ENCODE peak calls at places on chromosomes 3 and 15, in eight cellular contexts. Q is uterus, B is foreskin keratinocyte, O is left ventricle myocardium inferior, V is K562, T is tibial nerve, P is A549, A is transverse colon. I is an unnamed sample.

GRCh38 chr3:56119575-56120349 is 348.5 kb downstream of the ERC2 start:
- DNase-seq in Q (peak), B (peak), O (peak), V (no peak), T (peak), P (no peak), A (no peak), I (no peak)

GRCh38 chr15:100966997-100967396 is 47.8 kb downstream of the LRRK1 start:
- DNase-seq in Q (no peak), B (no peak), O (no peak), V (no peak), T (no peak), P (no peak), A (no peak), I (no peak)

GRCh38 chr3:35549690-35550089 is 89.6 kb upstream of the ARPP21 start:
- DNase-seq in Q (no peak), B (no peak), O (no peak), V (no peak), T (no peak), P (no peak), A (no peak), I (no peak)

GRCh38 chr15:84981711-84982300 is at the start of gene PDE8A:
- DNase-seq in Q (no peak), B (peak), O (peak), V (peak), T (no peak), P (peak), A (peak), I (no peak)

GRCh38 chr15:68797157-68797556 is 23.5 kb downstream of the ANP32A start:
- DNase-seq in Q (no peak), B (no peak), O (no peak), V (no peak), T (no peak), P (no peak), A (no peak), I (no peak)

GRCh38 chr15:31405200-31405929 is 78.7 kb downstream of the KLF13 start:
- DNase-seq in Q (no peak), B (no peak), O (no peak), V (no peak), T (no peak), P (no peak), A (no peak), I (no peak)

GRCh38 chr15:26352406-26352805 is 420.5 kb downstream of the GABRB3 start:
- DNase-seq in Q (no peak), B (no peak), O (no peak), V (no peak), T (no peak), P (no peak), A (no peak), I (no peak)

GRCh38 chr3:48215019-48215418 is 8.3 kb upstream of the CAMP start:
- DNase-seq in Q (peak), B (no peak), O (peak), V (no peak), T (peak), P (no peak), A (peak), I (no peak)

GRCh38 chr15:93587046-93587445 is 498.0 kb upstream of the RGMA start:
- DNase-seq in Q (no peak), B (no peak), O (peak), V (no peak), T (no peak), P (no peak), A (no peak), I (no peak)

GRCh38 chr3:158269896-158270295 is 160.0 kb downstream of the RSRC1 start:
- DNase-seq in Q (no peak), B (peak), O (no peak), V (no peak), T (no peak), P (no peak), A (no peak), I (peak)

GRCh38 chr3:11213810-11214450 is 58.3 kb upstream of the ATG7 start:
- DNase-seq in Q (no peak), B (no peak), O (no peak), V (no peak), T (no peak), P (no peak), A (no peak), I (no peak)

GRCh38 chr3:158103131-158103955 is 2.9 kb downstream of the SHOX2 start:
- DNase-seq in Q (peak), B (no peak), O (no peak), V (no peak), T (peak), P (no peak), A (peak), I (no peak)

GRCh38 chr3:196181127-196181546 is 30.1 kb downstream of the ZDHHC19 start:
- DNase-seq in Q (no peak), B (no peak), O (no peak), V (no peak), T (no peak), P (no peak), A (no peak), I (no peak)

GRCh38 chr3:113626513-113627371 is 69.7 kb downstream of the USF3 start:
- DNase-seq in Q (peak), B (peak), O (peak), V (peak), T (peak), P (peak), A (peak), I (no peak)

GRCh38 chr3:197501496-197501878 is 54.3 kb downstream of the BDH1 start:
- DNase-seq in Q (no peak), B (no peak), O (no peak), V (peak), T (no peak), P (no peak), A (peak), I (no peak)

GRCh38 chr3:195900426-195901355 is 7.7 kb downstream of the TNK2 start:
- DNase-seq in Q (no peak), B (peak), O (peak), V (no peak), T (peak), P (no peak), A (peak), I (no peak)

GRCh38 chr3:52082951-52083350 is 26.6 kb upstream of the DUSP7 start:
- DNase-seq in Q (no peak), B (no peak), O (no peak), V (no peak), T (no peak), P (no peak), A (no peak), I (no peak)

GRCh38 chr3:139774570-139775302 is 97.0 kb upstream of the NMNAT3 start:
- DNase-seq in Q (no peak), B (peak), O (no peak), V (no peak), T (no peak), P (no peak), A (no peak), I (no peak)

GRCh38 chr3:169573129-169573528 is 90.4 kb downstream of the MECOM start:
- DNase-seq in Q (no peak), B (no peak), O (no peak), V (no peak), T (no peak), P (no peak), A (no peak), I (no peak)
- H3K27ac ChIP-seq in Q (no peak), B (no peak), O (no peak), V (no peak), T (no peak), P (no peak), A (no peak), I (no peak)

GRCh38 chr15:32641517-32642059 is at the start of gene SCG5:
- DNase-seq in Q (peak), B (no peak), O (no peak), V (peak), T (no peak), P (no peak), A (peak), I (no peak)
- H3K27ac ChIP-seq in Q (no peak), B (no peak), O (no peak), V (no peak), T (no peak), P (no peak), A (no peak), I (no peak)

DNA sequence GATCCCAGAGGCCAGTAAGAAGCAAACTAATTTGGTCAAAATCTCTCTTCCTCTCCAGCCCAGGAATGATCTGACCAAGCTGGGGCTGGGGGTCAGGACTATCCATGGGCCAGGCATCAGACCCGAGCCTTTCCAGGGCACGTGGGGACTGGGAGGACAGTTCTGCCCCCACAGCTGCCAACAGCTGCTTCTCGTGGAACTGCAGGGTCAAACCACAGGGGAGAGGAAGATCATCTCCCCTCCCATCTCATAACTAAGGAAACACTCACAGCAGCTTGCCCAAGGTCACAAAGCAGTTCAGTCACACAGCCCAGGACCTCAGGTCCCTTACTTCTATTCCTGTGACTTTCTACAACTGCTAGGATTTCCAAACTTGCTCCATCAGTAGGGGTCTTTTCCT is 47.1 kb downstream of the DAPK2 start:
- DNase-seq in Q (no peak), B (no peak), O (no peak), V (no peak), T (no peak), P (no peak), A (no peak), I (no peak)
- H3K27ac ChIP-seq in Q (no peak), B (no peak), O (peak), V (no peak), T (no peak), P (no peak), A (no peak), I (no peak)

GRCh38 chr3:69930564-69930963 is 69.0 kb upstream of the SAMMSON start:
- DNase-seq in Q (no peak), B (no peak), O (no peak), V (no peak), T (no peak), P (no peak), A (no peak), I (no peak)
- H3K27ac ChIP-seq in Q (no peak), B (no peak), O (peak), V (no peak), T (no peak), P (no peak), A (no peak), I (no peak)

GRCh38 chr3:132016061-132017041 is 18.5 kb downstream of the CPNE4 start:
- DNase-seq in Q (no peak), B (peak), O (no peak), V (no peak), T (no peak), P (no peak), A (no peak), I (no peak)
- H3K27ac ChIP-seq in Q (no peak), B (no peak), O (no peak), V (no peak), T (no peak), P (no peak), A (no peak), I (no peak)

GRCh38 chr3:47008851-47009224 is 29.4 kb downstream of the NBEAL2 start:
- DNase-seq in Q (no peak), B (no peak), O (no peak), V (no peak), T (no peak), P (no peak), A (no peak), I (no peak)
- H3K27ac ChIP-seq in Q (peak), B (no peak), O (peak), V (no peak), T (peak), P (no peak), A (peak), I (peak)

DNA sequence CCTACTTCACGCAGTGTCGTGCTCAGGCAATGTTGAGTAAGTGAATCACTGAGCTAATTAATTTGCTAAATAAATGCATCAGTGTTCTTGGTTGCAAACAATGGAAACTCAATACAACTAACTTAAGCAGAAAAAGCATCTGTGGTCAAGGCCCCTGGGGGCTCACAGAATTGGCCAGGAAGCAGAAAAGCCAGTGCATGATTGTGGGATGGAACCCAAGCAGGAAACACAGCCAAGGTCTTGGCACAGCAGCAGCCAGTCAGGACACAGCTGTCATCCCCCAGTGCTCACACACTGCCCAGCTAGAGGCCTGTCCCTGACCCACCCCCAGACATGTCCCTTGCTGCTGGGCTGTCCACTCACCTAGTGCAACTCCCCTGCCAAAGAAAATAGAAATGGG is 85.9 kb downstream of the AQP9 start:
- DNase-seq in Q (no peak), B (no peak), O (peak), V (no peak), T (no peak), P (no peak), A (no peak), I (no peak)
- H3K27ac ChIP-seq in Q (no peak), B (no peak), O (no peak), V (no peak), T (no peak), P (no peak), A (no peak), I (no peak)

GRCh38 chr3:122443090-122443489 is 27.2 kb upstream of the WDR5B start:
- DNase-seq in Q (no peak), B (no peak), O (no peak), V (no peak), T (no peak), P (no peak), A (no peak), I (no peak)
- H3K27ac ChIP-seq in Q (no peak), B (no peak), O (no peak), V (no peak), T (no peak), P (no peak), A (no peak), I (no peak)